ENCODE peak calls at places on chromosomes 1 and 21, in nine cellular contexts. R is ACHN; P is DMS53; S is uterus; A is stimulated activated CD8-positive, alpha-beta memory T cell treated with anti-CD3 and anti-CD28 coated beads, Interleukin-15, amount 100 ng/mL, for 24 hours; W is T-cell; D is retina; C is Right ventricle myocardium inferior; Y is amniotic stem cell. L is an unnamed sample.

GRCh38 chr1:18144921-18145699 is 37.5 kb downstream of the IGSF21 start:
- DNase-seq in R (no peak), P (no peak), S (no peak), A (no peak), W (no peak), D (no peak), C (no peak), Y (no peak), L (no peak)

GRCh38 chr1:164598719-164599118 is 39.7 kb downstream of the PBX1 start:
- DNase-seq in R (no peak), P (no peak), S (no peak), A (no peak), W (no peak), D (no peak), C (no peak), Y (no peak), L (no peak)

GRCh38 chr1:119133987-119134386 is 6.5 kb downstream of the WARS2 start:
- DNase-seq in R (peak; percentile 71), P (no peak), S (no peak), A (no peak), W (no peak), D (no peak), C (no peak), Y (no peak), L (no peak)

GRCh38 chr21:35619184-35619583 is 441.1 kb downstream of the SETD4 start:
- DNase-seq in R (peak; percentile 11), P (peak; percentile 26), S (no peak), A (no peak), W (no peak), D (no peak), C (no peak), Y (peak; percentile 50), L (no peak)

GRCh38 chr1:44707959-44708831 is 22.8 kb downstream of the RNU5D-1 start:
- DNase-seq in R (peak; percentile 72), P (peak; percentile 56), S (no peak), A (no peak), W (no peak), D (no peak), C (no peak), Y (peak; percentile 13), L (peak; percentile 58)

GRCh38 chr1:58570817-58571216 is 6.2 kb downstream of the TACSTD2 start:
- DNase-seq in R (no peak), P (no peak), S (no peak), A (no peak), W (no peak), D (no peak), C (no peak), Y (no peak), L (no peak)

GRCh38 chr21:45954271-45954670 is 27.3 kb upstream of the COL6A1 start:
- DNase-seq in R (no peak), P (no peak), S (peak; percentile 59), A (no peak), W (no peak), D (no peak), C (peak; percentile 62), Y (no peak), L (no peak)

GRCh38 chr1:160863422-160864131 is 890 bp upstream of the CD244 start:
- DNase-seq in R (no peak), P (no peak), S (no peak), A (no peak), W (no peak), D (no peak), C (no peak), Y (no peak), L (no peak)

GRCh38 chr1:24620678-24621077 is 22.4 kb upstream of the SRRM1 start:
- DNase-seq in R (no peak), P (no peak), S (no peak), A (no peak), W (no peak), D (no peak), C (no peak), Y (no peak), L (no peak)

GRCh38 chr1:143699731-143700130 is 272.1 kb downstream of the FAM72C start:
- DNase-seq in R (no peak), P (no peak), S (no peak), A (no peak), W (no peak), D (no peak), C (no peak), Y (no peak), L (no peak)

GRCh38 chr1:159714529-159714928 is at the start of gene CRP:
- DNase-seq in R (no peak), P (no peak), S (no peak), A (no peak), W (no peak), D (no peak), C (no peak), Y (no peak), L (no peak)

GRCh38 chr1:225415967-225416745 is 11.7 kb downstream of the LBR start:
- DNase-seq in R (no peak), P (no peak), S (no peak), A (no peak), W (no peak), D (no peak), C (no peak), Y (no peak), L (no peak)

GRCh38 chr21:34971656-34972055 is 77.4 kb downstream of the RUNX1 start:
- DNase-seq in R (no peak), P (no peak), S (no peak), A (no peak), W (no peak), D (no peak), C (no peak), Y (no peak), L (no peak)

GRCh38 chr1:84300991-84301758 is at the start of gene SAMD13:
- DNase-seq in R (peak; percentile 73), P (peak; percentile 51), S (peak; percentile 81), A (no peak), W (peak; percentile 50), D (peak; percentile 78), C (peak; percentile 69), Y (no peak), L (peak; percentile 50)